ENCODE peak calls at places on chromosomes 11 and 22, in four cellular contexts. B is NB4, N is H9, P is NCI-H69. O is an unnamed sample.
A peak's percentile ranks its signal among the peaks of the same experiment; 100 is the strongest.

GRCh38 chr11:108498046-108498815 is at the start of gene POGLUT3:
- DNase-seq in N (peak; percentile 56), P (peak; percentile 80), B (peak; percentile 86), O (peak; percentile 72)

GRCh38 chr22:33000342-33001280 is 57.6 kb downstream of the SYN3 start:
- DNase-seq in B (peak; percentile 90), N (peak; percentile 88), P (peak; percentile 60), O (peak; percentile 48)

GRCh38 chr22:39524089-39524752 is 3.9 kb downstream of the ATF4 start:
- DNase-seq in B (no peak), N (no peak), P (no peak), O (no peak)

GRCh38 chr22:23715811-23716355 is 25.1 kb downstream of the RGL4 start:
- DNase-seq in N (no peak), P (no peak), B (no peak), O (no peak)

GRCh38 chr11:44097821-44098220 is 2.3 kb downstream of the EXT2 start:
- DNase-seq in N (no peak), B (no peak), P (no peak), O (no peak)

GRCh38 chr11:88337342-88338222 is at the start of gene CTSC:
- DNase-seq in N (peak; percentile 89), P (peak; percentile 99), B (peak; percentile 99), O (peak; percentile 88)

GRCh38 chr22:18078329-18079041 is 695 bp downstream of the PEX26 start:
- DNase-seq in P (peak; percentile 76), N (peak; percentile 38), B (peak; percentile 69), O (no peak)

GRCh38 chr11:20127671-20128527 is 32.4 kb downstream of the DBX1 start:
- DNase-seq in N (peak; percentile 85), P (peak; percentile 82), B (peak; percentile 64), O (peak; percentile 56)

GRCh38 chr11:111793863-111794262 is 27.7 kb upstream of the PPP2R1B start:
- DNase-seq in B (no peak), P (peak; percentile 34), N (no peak), O (no peak)

GRCh38 chr11:11229691-11230090 is 123.4 kb downstream of the CSNK2A3 start:
- DNase-seq in N (no peak), P (no peak), B (no peak), O (no peak)

GRCh38 chr11:17719028-17719939 is at the start of gene MYOD1:
- DNase-seq in N (peak; percentile 73), P (peak; percentile 79), B (no peak), O (peak; percentile 34)

GRCh38 chr11:59193741-59194140 is 19.0 kb downstream of the MPEG1 start:
- DNase-seq in B (no peak), N (no peak), P (no peak), O (no peak)

GRCh38 chr11:34859496-34859895 is 56.7 kb downstream of the APIP start:
- DNase-seq in N (no peak), P (no peak), B (no peak), O (no peak)

GRCh38 chr11:7896026-7896785 is 34.9 kb downstream of the OR10A6 start:
- DNase-seq in P (no peak), N (no peak), B (no peak), O (no peak)

GRCh38 chr22:37905534-37906363 is at the start of gene MICALL1:
- DNase-seq in P (peak; percentile 86), N (peak; percentile 59), B (peak; percentile 78), O (peak; percentile 68)

GRCh38 chr11:24767411-24767810 is 270.6 kb downstream of the LUZP2 start:
- DNase-seq in B (no peak), P (no peak), N (no peak), O (no peak)

GRCh38 chr11:127843483-127844396 is 743.6 kb downstream of the ETS1 start:
- DNase-seq in B (peak; percentile 65), N (peak; percentile 80), P (peak; percentile 90), O (peak; percentile 58)

GRCh38 chr11:43316451-43316850 is 4.7 kb downstream of the API5 start:
- DNase-seq in N (no peak), P (no peak), B (peak; percentile 24), O (no peak)

GRCh38 chr11:47152953-47153950 is 23.4 kb downstream of the ARFGAP2 start:
- DNase-seq in N (peak; percentile 88), P (peak; percentile 92), B (peak; percentile 72), O (no peak)

GRCh38 chr11:36509265-36509664 is 807 bp downstream of the TRAF6 start:
- DNase-seq in N (no peak), B (peak; percentile 37), P (peak; percentile 52), O (no peak)

GRCh38 chr11:42631223-42631843 is 680.5 kb upstream of the API5 start:
- DNase-seq in P (peak; percentile 58), N (no peak), B (peak; percentile 31), O (no peak)

GRCh38 chr11:2093575-2094353 is 45.4 kb downstream of the IGF2 start:
- DNase-seq in N (no peak), P (no peak), B (no peak), O (no peak)

GRCh38 chr11:107999759-108000455 is 8.8 kb upstream of the CUL5 start:
- DNase-seq in N (peak; percentile 85), B (peak; percentile 73), P (peak; percentile 77), O (no peak)

GRCh38 chr11:94602430-94603372 is 35.5 kb downstream of the PIWIL4 start:
- DNase-seq in N (no peak), B (peak; percentile 87), P (no peak), O (no peak)

GRCh38 chr11:2512431-2513407 is 67.9 kb downstream of the KCNQ1 start:
- DNase-seq in N (peak; percentile 19), B (no peak), P (no peak), O (peak; percentile 12)

GRCh38 chr22:42799462-42800405 is 57.3 kb downstream of the ARFGAP3 start:
- DNase-seq in P (peak; percentile 90), N (peak; percentile 72), B (peak; percentile 20), O (no peak)

GRCh38 chr11:115916596-115916995 is 412.4 kb upstream of the CADM1 start:
- DNase-seq in N (no peak), B (no peak), P (peak; percentile 29), O (no peak)

GRCh38 chr11:134779179-134779578 is 367.1 kb upstream of the B3GAT1 start:
- DNase-seq in N (no peak), B (no peak), P (no peak), O (no peak)

O was measured in mesothelial cell of epicardium.